ENCODE peak calls at places on chromosomes 11 and 22, in four cellular contexts. O is kidney, M is mucosa of descending colon, D is tibial artery. C is an unnamed sample.

GRCh38 chr11:92820860-92821259 is 148.6 kb upstream of the MTNR1B start:
- DNase-seq in O (no peak), D (no peak), M (no peak), C (no peak)

GRCh38 chr11:29321293-29322132 is 695.3 kb downstream of the KCNA4 start:
- DNase-seq in M (no peak), O (no peak), D (no peak), C (no peak)

GRCh38 chr11:131537196-131537595 is 166.8 kb downstream of the NTM start:
- DNase-seq in M (no peak), O (peak; percentile 58), D (no peak), C (no peak)

GRCh38 chr11:90364527-90364926 is 141.7 kb upstream of the CHORDC1 start:
- DNase-seq in D (no peak), M (no peak), O (no peak), C (no peak)

GRCh38 chr22:23243006-23243573 is 62.8 kb downstream of the BCR start:
- DNase-seq in M (peak; percentile 34), O (no peak), D (no peak), C (no peak)

GRCh38 chr11:68038718-68039525 is at the start of gene TCIRG1:
- DNase-seq in D (peak; percentile 92), O (peak; percentile 95), M (peak; percentile 93), C (peak; percentile 92)

GRCh38 chr11:93908689-93909088 is 58.3 kb upstream of the VSTM5 start:
- DNase-seq in O (no peak), M (no peak), D (no peak), C (no peak)

GRCh38 chr11:65325435-65325834 is 8.2 kb upstream of the DPF2 start:
- DNase-seq in O (no peak), M (no peak), D (no peak), C (no peak)

GRCh38 chr11:35545604-35546003 is 20.2 kb upstream of the PAMR1 start:
- DNase-seq in M (no peak), O (no peak), D (no peak), C (no peak)

GRCh38 chr11:94171693-94172440 is 43.2 kb downstream of the PANX1 start:
- DNase-seq in M (no peak), D (no peak), O (no peak), C (peak; percentile 52)

GRCh38 chr11:10087621-10088225 is 206.3 kb downstream of the SBF2 start:
- DNase-seq in M (no peak), O (no peak), D (no peak), C (no peak)

GRCh38 chr11:61659413-61660196 is 20.6 kb upstream of the DAGLA start:
- DNase-seq in O (no peak), M (no peak), D (no peak), C (no peak)

GRCh38 chr11:70757241-70757640 is 358.9 kb downstream of the CTTN start:
- DNase-seq in M (no peak), O (no peak), D (no peak), C (no peak)

GRCh38 chr11:22163394-22163797 is 29.5 kb upstream of the ANO5 start:
- DNase-seq in D (no peak), O (no peak), M (no peak), C (no peak)

GRCh38 chr11:61293869-61294716 is 1.0 kb downstream of the VWCE start:
- DNase-seq in O (peak; percentile 87), D (peak; percentile 43), M (peak; percentile 61), C (peak; percentile 37)

GRCh38 chr22:41092847-41093371 is 517 bp downstream of the EP300 start:
- DNase-seq in O (no peak), D (no peak), M (peak; percentile 60), C (peak; percentile 41)

GRCh38 chr11:120569903-120570302 is 58.4 kb downstream of the GRIK4 start:
- DNase-seq in D (no peak), O (no peak), M (no peak), C (no peak)

GRCh38 chr11:95230054-95231034 is 658 bp downstream of the SESN3 start:
- DNase-seq in M (peak; percentile 59), D (peak; percentile 20), O (peak; percentile 85), C (no peak)

GRCh38 chr11:5384335-5384734 is 723 bp downstream of the OR51M1 start:
- DNase-seq in O (no peak), M (no peak), D (no peak), C (no peak)

GRCh38 chr22:26546282-26546681 is 34.0 kb upstream of the TFIP11 start:
- DNase-seq in D (no peak), O (no peak), M (no peak), C (no peak)

GRCh38 chr11:34564406-34564805 is 50.8 kb upstream of the ELF5 start:
- DNase-seq in D (no peak), M (no peak), O (no peak), C (no peak)

GRCh38 chr11:3123761-3124733 is 41.1 kb downstream of the OSBPL5 start:
- DNase-seq in D (peak; percentile 97), M (peak; percentile 79), O (peak; percentile 91), C (peak; percentile 67)

GRCh38 chr22:40533712-40534378 is 102.7 kb downstream of the MRTFA start:
- DNase-seq in O (no peak), M (no peak), D (no peak), C (no peak)

GRCh38 chr11:69969890-69970784 is 108.0 kb upstream of the ANO1 start:
- DNase-seq in M (no peak), O (no peak), D (no peak), C (no peak)

GRCh38 chr11:118198370-118198769 is 21.9 kb upstream of the SCN2B start:
- DNase-seq in O (peak; percentile 87), M (peak; percentile 86), D (peak; percentile 64), C (peak; percentile 83)

GRCh38 chr11:9001736-9002135 is 2.1 kb downstream of the NRIP3 start:
- DNase-seq in M (no peak), D (no peak), O (no peak), C (no peak)

GRCh38 chr22:22410121-22410520 is 98.4 kb downstream of the ZNF280B start:
- DNase-seq in D (no peak), O (peak; percentile 86), M (peak; percentile 72), C (no peak)

GRCh38 chr11:124756753-124757227 is 4.7 kb upstream of the VSIG2 start:
- DNase-seq in D (no peak), M (no peak), O (no peak), C (no peak)
- H3K4me1 ChIP-seq in D (no peaks in the 10 kb centered on the region), M (peaks cover 34% of the 10 kb centered on the region), O (peaks cover 11% of the 10 kb centered on the region), C (peaks cover 60% of the 10 kb centered on the region)

GRCh38 chr11:128504489-128504888 is 82.9 kb downstream of the ETS1 start:
- DNase-seq in D (no peak), M (no peak), O (no peak), C (no peak)
- H3K4me1 ChIP-seq in D (peaks cover 7% of the 10 kb centered on the region), M (peaks cover 74% of the 10 kb centered on the region), O (peaks cover 54% of the 10 kb centered on the region), C (peaks cover 100% of the 10 kb centered on the region)

GRCh38 chr22:42684462-42685195 is 35.4 kb upstream of the CYB5R3 start:
- DNase-seq in M (no peak), O (peak; percentile 68), D (peak; percentile 81), C (no peak)
- H3K4me1 ChIP-seq in M (peaks cover 28% of the 10 kb centered on the region), O (peaks cover 52% of the 10 kb centered on the region), D (no peaks in the 10 kb centered on the region), C (peaks cover 53% of the 10 kb centered on the region)

GRCh38 chr11:13007702-13008435 is 1.2 kb upstream of the RASSF10 start:
- DNase-seq in O (no peak), D (no peak), M (no peak), C (peak; percentile 31)

GRCh38 chr11:13009476-13009920 is 382 bp downstream of the RASSF10 start:
- DNase-seq in O (peak; percentile 75), M (no peak), D (no peak), C (no peak)

GRCh38 chr11:13007182-13007581 is 1.9 kb upstream of the RASSF10 start:
- DNase-seq in M (no peak), O (no peak), D (no peak), C (no peak)

GRCh38 chr11:13009921-13010736 is 1.0 kb downstream of the RASSF10 start:
- DNase-seq in D (no peak), O (peak; percentile 79), M (peak; percentile 55), C (peak; percentile 54)

DNA sequence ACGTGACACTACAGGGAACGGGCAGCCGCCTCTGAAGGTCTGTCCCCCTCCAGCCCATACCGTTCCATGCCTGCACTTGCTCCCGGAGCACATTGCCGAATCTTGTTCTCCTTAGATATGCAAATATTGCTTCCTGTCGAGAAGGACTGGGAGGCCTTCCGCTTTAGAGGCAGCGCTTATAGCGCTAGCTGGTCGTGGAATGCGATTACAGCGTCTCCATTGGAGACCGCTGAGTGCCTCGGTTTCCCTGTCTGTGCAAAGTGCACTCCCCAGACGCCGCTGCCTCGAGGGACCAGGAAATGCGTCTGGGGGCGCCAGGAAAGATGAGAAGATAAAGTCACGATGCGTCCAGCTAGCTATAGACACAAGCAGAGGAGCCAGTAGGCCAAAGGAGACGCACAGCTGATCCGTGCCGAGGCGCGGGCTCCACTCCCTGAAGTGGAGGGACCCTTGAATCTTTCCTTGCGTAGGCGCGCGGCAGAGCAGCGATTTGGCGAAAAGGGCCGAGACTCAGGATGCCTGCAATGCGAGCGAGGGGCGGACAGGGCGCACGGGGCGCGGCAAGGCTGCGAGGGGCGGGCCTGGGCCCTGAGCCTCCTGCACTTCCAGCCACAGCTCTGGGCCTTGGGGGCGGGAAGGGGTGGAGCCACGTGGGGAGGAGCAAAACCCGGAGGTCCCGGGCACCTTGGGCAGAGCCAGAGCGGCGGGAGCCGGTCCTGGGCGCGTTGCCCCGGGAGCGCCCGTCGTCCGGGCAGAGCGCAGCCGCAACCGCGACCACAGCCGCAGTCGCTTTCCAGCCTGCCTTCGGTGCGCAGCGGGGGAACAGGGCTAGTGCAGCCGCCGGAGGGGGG is at the start of gene RASSF10:
- DNase-seq in D (no peak), O (peak; percentile 95), M (peak; percentile 84), C (peak; percentile 94)
- H3K4me1 ChIP-seq in D (no peaks in the 10 kb centered on the region), O (peaks cover 7% of the 10 kb centered on the region), M (peaks cover 35% of the 10 kb centered on the region), C (peaks cover 72% of the 10 kb centered on the region)

DNA sequence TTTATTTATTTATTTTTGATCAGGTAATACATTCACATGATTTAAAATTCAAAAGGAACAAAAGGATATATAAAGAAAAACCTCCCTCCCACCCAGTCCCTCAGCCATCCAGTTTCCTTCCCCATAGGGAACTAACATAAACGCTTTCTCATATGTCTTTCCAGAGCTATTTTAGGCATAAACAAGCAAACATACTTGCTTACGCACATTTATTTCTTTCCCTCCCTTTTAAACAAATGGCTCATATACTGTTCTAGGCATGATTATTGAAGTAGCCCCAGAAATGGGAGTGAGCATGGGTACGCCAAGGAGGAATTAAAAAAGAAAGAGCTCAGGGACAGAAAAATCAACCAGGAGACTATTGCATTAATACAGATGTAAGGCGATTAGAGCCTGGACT is 63.7 kb downstream of the LIF start:
- DNase-seq in D (no peak), O (no peak), M (no peak), C (no peak)
- H3K4me1 ChIP-seq in D (no peaks in the 10 kb centered on the region), O (no peaks in the 10 kb centered on the region), M (no peaks in the 10 kb centered on the region), C (peaks cover 2% of the 10 kb centered on the region)

DNA sequence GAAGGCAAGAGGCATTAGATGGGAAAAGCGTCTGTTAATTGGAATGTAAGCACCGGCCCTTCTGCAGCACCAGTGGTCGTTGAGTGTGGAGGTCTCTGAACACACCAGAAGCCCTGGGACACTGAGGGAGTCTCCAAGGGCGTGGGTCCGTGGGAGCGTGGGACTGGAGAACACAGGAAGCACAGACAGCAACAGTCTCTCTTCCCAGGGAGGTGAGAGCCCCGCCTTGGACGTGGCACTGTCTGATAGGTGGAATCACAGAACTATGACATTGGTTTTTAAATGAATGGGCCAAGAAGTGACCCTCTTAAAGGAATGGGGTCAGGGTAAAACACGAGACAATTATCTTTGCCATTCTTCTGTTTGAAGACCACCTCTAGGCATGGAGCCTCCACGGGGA is 28.1 kb upstream of the BID start:
- DNase-seq in D (no peak), M (no peak), O (no peak), C (no peak)
- H3K4me1 ChIP-seq in D (no peaks in the 10 kb centered on the region), M (no peaks in the 10 kb centered on the region), O (peaks cover 7% of the 10 kb centered on the region), C (no peaks in the 10 kb centered on the region)

C was measured in stomach.